ENCODE peak calls at places on chromosomes 5 and 9, in nine cellular contexts. W is stimulated activated CD8-positive, alpha-beta memory T cell treated with anti-CD3 and anti-CD28 coated beads, Interleukin-2, amount 100 ng/mL, for 1 hour; G is CD8-positive, alpha-beta T cell; K is HFFc6; N is cerebellar cortex; P is germinal center; Y is WTC11; Z is NCI-H748 treated with DMSO at 0.1 percent for 48 hours; A is activated T-helper 1 cell treated with anti-CD3 and anti-CD28 coated beads, Interleukin-12 subunit alpha, Interleukin-12 subunit beta, Interleukin-2, Interleukin-4 antibody, amounts not matched to agents 30 ng/mL and 10 ng/mL and 1 ng/mL, durations not matched to agents 14 hours and 24 hours and 36 hours. F is an unnamed sample.

GRCh38 chr5:93394301-93394700 is 186.7 kb downstream of the NR2F1-AS1 start:
- DNase-seq in Z (no peak), A (no peak), P (no peak), Y (no peak), K (no peak), N (no peak), G (no peak), W (no peak), F (no peak)

GRCh38 chr9:115306860-115307259 is 188.9 kb upstream of the TNC start:
- DNase-seq in K (no peak), A (no peak), Y (no peak), Z (no peak), N (no peak), W (no peak), G (no peak), P (no peak), F (no peak)

GRCh38 chr9:74666625-74667316 is 169.6 kb downstream of the RORB start:
- DNase-seq in Y (no peak), Z (no peak), A (no peak), N (no peak), G (no peak), K (no peak), P (no peak), W (no peak), F (no peak)

GRCh38 chr5:151082274-151082902 is 1.6 kb upstream of the TNIP1 start:
- DNase-seq in Y (peak; percentile 49), P (no peak), K (no peak), N (peak; percentile 54), W (no peak), G (no peak), Z (peak; percentile 9), A (no peak), F (peak; percentile 68)

GRCh38 chr9:14056235-14056930 is 257.6 kb downstream of the NFIB start:
- DNase-seq in N (no peak), K (no peak), G (no peak), P (no peak), Z (no peak), W (no peak), Y (no peak), A (no peak), F (no peak)

GRCh38 chr5:74015716-74016115 is 389.7 kb downstream of the ARHGEF28 start:
- DNase-seq in N (no peak), A (no peak), P (no peak), Z (no peak), K (no peak), Y (no peak), G (no peak), W (no peak), F (no peak)

GRCh38 chr9:68508547-68508946 is 32.1 kb downstream of the TMEM252 start:
- DNase-seq in G (no peak), W (no peak), Y (no peak), Z (no peak), K (no peak), P (no peak), A (no peak), N (no peak), F (no peak)

GRCh38 chr9:126373241-126373640 is 46.6 kb downstream of the MVB12B start:
- DNase-seq in P (no peak), Z (no peak), G (no peak), Y (no peak), W (no peak), N (no peak), A (no peak), K (peak; percentile 22), F (no peak)

GRCh38 chr9:132411091-132411508 is 1.1 kb downstream of the CFAP77 start:
- DNase-seq in Z (peak; percentile 68), K (no peak), G (peak; percentile 41), W (peak; percentile 26), Y (peak; percentile 89), P (peak; percentile 84), N (peak; percentile 78), A (peak; percentile 63), F (peak; percentile 70)

GRCh38 chr9:34373749-34374148 is 2.9 kb downstream of the MYORG start:
- DNase-seq in Y (no peak), W (no peak), A (no peak), N (no peak), G (no peak), Z (no peak), K (no peak), P (no peak), F (no peak)

GRCh38 chr5:174318578-174318977 is 273.1 kb downstream of the NSG2 start:
- DNase-seq in Y (no peak), W (no peak), P (no peak), K (no peak), Z (no peak), N (no peak), A (no peak), G (no peak), F (no peak)

GRCh38 chr5:139709587-139710369 is 61.6 kb downstream of the CXXC5 start:
- DNase-seq in P (peak; percentile 59), N (peak; percentile 79), Y (peak; percentile 82), Z (no peak), A (no peak), G (no peak), K (no peak), W (no peak), F (no peak)

GRCh38 chr5:154158379-154158738 is 32.2 kb upstream of the GALNT10 start:
- DNase-seq in A (no peak), K (no peak), G (no peak), N (no peak), W (no peak), P (no peak), Z (no peak), Y (no peak), F (no peak)

GRCh38 chr5:115557667-115558387 is 13.3 kb upstream of the FEM1C start:
- DNase-seq in P (no peak), G (no peak), Z (no peak), Y (no peak), W (no peak), K (no peak), A (no peak), N (no peak), F (no peak)

GRCh38 chr5:87164409-87164808 is 103.3 kb upstream of the RASA1 start:
- DNase-seq in G (no peak), Z (no peak), Y (no peak), K (no peak), W (no peak), A (no peak), P (no peak), N (no peak), F (no peak)

GRCh38 chr9:16236326-16236725 is 634.1 kb downstream of the BNC2 start:
- DNase-seq in P (no peak), N (no peak), Y (no peak), G (no peak), W (no peak), A (no peak), K (peak; percentile 46), Z (no peak), F (no peak)

GRCh38 chr5:145925353-145925752 is 11.0 kb upstream of the SH3RF2 start:
- DNase-seq in Y (no peak), K (peak; percentile 86), N (peak; percentile 73), P (no peak), W (no peak), Z (no peak), G (no peak), A (no peak), F (no peak)

GRCh38 chr9:122226142-122226757 is 2.5 kb downstream of the LHX6 start:
- DNase-seq in A (no peak), K (no peak), Y (peak; percentile 40), N (no peak), W (no peak), P (no peak), Z (no peak), G (no peak), F (no peak)

GRCh38 chr5:137370096-137370495 is 129.0 kb downstream of the SPOCK1 start:
- DNase-seq in A (no peak), Z (no peak), W (no peak), Y (no peak), N (no peak), P (no peak), K (peak; percentile 55), G (no peak), F (no peak)

GRCh38 chr9:135123735-135124134 is 36.3 kb downstream of the OLFM1 start:
- DNase-seq in Z (no peak), N (peak; percentile 90), A (no peak), Y (no peak), G (no peak), W (no peak), K (no peak), P (no peak), F (peak; percentile 24)

GRCh38 chr5:38533286-38534121 is 22.9 kb downstream of the LIFR start:
- DNase-seq in A (no peak), W (no peak), Y (no peak), Z (no peak), K (no peak), P (no peak), N (no peak), G (no peak), F (peak; percentile 53)

GRCh38 chr9:134474058-134474370 is 147.8 kb downstream of the RXRA start:
- DNase-seq in W (no peak), P (no peak), K (peak; percentile 14), Y (no peak), Z (no peak), G (no peak), N (no peak), A (no peak), F (no peak)

GRCh38 chr9:14358523-14358922 is 44.6 kb upstream of the NFIB start:
- DNase-seq in Z (no peak), K (no peak), N (no peak), P (no peak), A (no peak), Y (no peak), G (no peak), W (no peak), F (no peak)

F was measured in SHP77.